ENCODE peak calls at places on chromosomes 13 and 19, in ten cellular contexts. Z, J, G, N, P, D, Q, M, C and X are unnamed samples.

GRCh38 chr13:40255551-40255950 is 410.9 kb downstream of the FOXO1 start:
- DNase-seq in J (no peak), N (no peak), Z (no peak), C (no peak), D (no peak), G (no peak), M (no peak), P (no peak), Q (no peak), X (no peak)

GRCh38 chr19:48194041-48194871 is 23.8 kb downstream of the ZSWIM9 start:
- DNase-seq in M (no peak), P (peak; percentile 18), D (no peak), C (peak; percentile 7), Z (no peak), N (no peak), G (no peak), J (peak; percentile 48), Q (peak; percentile 21), X (no peak)

GRCh38 chr13:97194473-97194872 is 27.7 kb upstream of the MBNL2 start:
- DNase-seq in Z (no peak), N (peak; percentile 45), D (no peak), M (peak; percentile 74), P (no peak), C (peak; percentile 78), J (no peak), Q (peak; percentile 14), G (peak; percentile 48), X (peak; percentile 80)

GRCh38 chr19:15948223-15949058 is at the start of gene OR10H4:
- DNase-seq in C (no peak), M (no peak), N (no peak), J (no peak), Z (no peak), D (no peak), Q (no peak), G (no peak), P (no peak), X (no peak)

GRCh38 chr13:60572003-60572792 is 175.2 kb downstream of the TDRD3 start:
- DNase-seq in G (no peak), J (peak; percentile 20), Q (no peak), C (peak; percentile 85), P (peak; percentile 83), N (peak; percentile 30), M (peak; percentile 91), D (no peak), Z (no peak), X (peak; percentile 79)

GRCh38 chr19:48806818-48807589 is 3.8 kb downstream of the BCAT2 start:
- DNase-seq in G (no peak), C (peak; percentile 39), P (peak; percentile 88), N (no peak), J (peak; percentile 42), D (peak; percentile 76), M (no peak), Q (no peak), Z (no peak), X (no peak)

GRCh38 chr19:45400192-45400591 is 4.7 kb downstream of the PPP1R13L start:
- DNase-seq in C (no peak), M (peak; percentile 94), D (no peak), Z (no peak), P (no peak), Q (no peak), G (no peak), N (peak; percentile 90), J (no peak), X (no peak)

GRCh38 chr13:33678906-33679657 is 138.9 kb upstream of the RFC3 start:
- DNase-seq in N (no peak), J (no peak), G (no peak), P (peak; percentile 97), C (peak; percentile 1), M (peak; percentile 94), Q (no peak), Z (no peak), D (peak; percentile 45), X (peak; percentile 83)

GRCh38 chr13:94731028-94731427 is 18.7 kb upstream of the SOX21 start:
- DNase-seq in Z (no peak), M (no peak), Q (no peak), D (no peak), C (no peak), P (peak; percentile 7), N (no peak), G (no peak), J (no peak), X (no peak)

GRCh38 chr13:99281811-99282263 is 23.7 kb upstream of the GPR18 start:
- DNase-seq in D (peak; percentile 50), Z (no peak), C (no peak), G (no peak), J (no peak), M (no peak), N (no peak), Q (no peak), P (no peak), X (no peak)

GRCh38 chr13:42643076-42643475 is 69.1 kb downstream of the TNFSF11 start:
- DNase-seq in N (no peak), Q (no peak), Z (no peak), P (no peak), J (no peak), G (no peak), C (no peak), D (no peak), M (no peak), X (no peak)

GRCh38 chr19:19021115-19021514 is 12.2 kb downstream of the SUGP2 start:
- DNase-seq in N (no peak), C (peak; percentile 84), J (no peak), G (no peak), Q (peak; percentile 72), D (no peak), P (peak; percentile 59), M (no peak), Z (no peak), X (peak; percentile 47)

DNA sequence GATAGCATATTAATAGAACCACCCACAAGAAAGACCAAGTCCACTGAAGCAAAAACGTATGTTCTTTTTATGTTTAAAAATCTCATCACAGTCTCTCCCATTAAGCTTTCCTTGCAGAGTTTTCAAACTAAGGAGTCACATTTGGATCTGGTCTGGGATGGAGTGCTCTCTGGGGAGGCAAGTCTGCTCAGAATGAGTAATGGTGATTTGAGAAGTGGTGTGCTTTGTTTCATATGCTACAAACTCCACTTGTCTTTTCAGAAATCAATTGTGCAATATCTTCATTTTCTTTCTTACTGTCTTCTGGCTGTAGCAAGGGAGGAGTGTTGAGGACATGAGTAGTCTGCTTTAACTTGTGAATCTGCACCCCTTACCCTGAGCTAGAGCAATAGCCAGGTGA is 171.6 kb downstream of the GPC6 start:
- DNase-seq in G (no peak), Z (no peak), J (no peak), D (no peak), N (no peak), Q (peak; percentile 72), M (no peak), P (no peak), C (peak; percentile 55), X (no peak)
- H3K4me1 ChIP-seq in G (no peaks in the 10 kb centered on the region), Z (no peaks in the 10 kb centered on the region), J (no peaks in the 10 kb centered on the region), D (no peaks in the 10 kb centered on the region), N (no peaks in the 10 kb centered on the region), Q (peaks cover 19% of the 10 kb centered on the region), M (no peaks in the 10 kb centered on the region), P (peaks cover 15% of the 10 kb centered on the region), C (no peaks in the 10 kb centered on the region), X (no peaks in the 10 kb centered on the region)

GRCh38 chr19:39045506-39045905 is 13.2 kb upstream of the FBXO27 start:
- DNase-seq in C (no peak), Z (no peak), M (no peak), D (no peak), P (no peak), G (no peak), Q (no peak), N (no peak), J (no peak), X (no peak)
- H3K9ac ChIP-seq in C (no peak overlapping the region), Z (no peak overlapping the region), M (no peak overlapping the region), D (no peak overlapping the region), P (no peak overlapping the region), G (no peak overlapping the region), Q (no peak overlapping the region), N (no peak overlapping the region), J (no peak overlapping the region), X (no peak overlapping the region)

GRCh38 chr19:42110658-42111057 is 21.6 kb downstream of the POU2F2 start:
- DNase-seq in N (no peak), P (no peak), G (no peak), M (no peak), Z (no peak), C (no peak), Q (no peak), D (no peak), J (no peak), X (no peak)
- H3K4me1 ChIP-seq in N (peaks cover 52% of the 10 kb centered on the region), P (no peaks in the 10 kb centered on the region), G (peaks cover 37% of the 10 kb centered on the region), M (peaks cover 50% of the 10 kb centered on the region), Z (peaks cover 11% of the 10 kb centered on the region), C (peaks cover 25% of the 10 kb centered on the region), Q (peaks cover 39% of the 10 kb centered on the region), D (peaks cover 3% of the 10 kb centered on the region), J (no peaks in the 10 kb centered on the region), X (peaks cover 50% of the 10 kb centered on the region)

DNA sequence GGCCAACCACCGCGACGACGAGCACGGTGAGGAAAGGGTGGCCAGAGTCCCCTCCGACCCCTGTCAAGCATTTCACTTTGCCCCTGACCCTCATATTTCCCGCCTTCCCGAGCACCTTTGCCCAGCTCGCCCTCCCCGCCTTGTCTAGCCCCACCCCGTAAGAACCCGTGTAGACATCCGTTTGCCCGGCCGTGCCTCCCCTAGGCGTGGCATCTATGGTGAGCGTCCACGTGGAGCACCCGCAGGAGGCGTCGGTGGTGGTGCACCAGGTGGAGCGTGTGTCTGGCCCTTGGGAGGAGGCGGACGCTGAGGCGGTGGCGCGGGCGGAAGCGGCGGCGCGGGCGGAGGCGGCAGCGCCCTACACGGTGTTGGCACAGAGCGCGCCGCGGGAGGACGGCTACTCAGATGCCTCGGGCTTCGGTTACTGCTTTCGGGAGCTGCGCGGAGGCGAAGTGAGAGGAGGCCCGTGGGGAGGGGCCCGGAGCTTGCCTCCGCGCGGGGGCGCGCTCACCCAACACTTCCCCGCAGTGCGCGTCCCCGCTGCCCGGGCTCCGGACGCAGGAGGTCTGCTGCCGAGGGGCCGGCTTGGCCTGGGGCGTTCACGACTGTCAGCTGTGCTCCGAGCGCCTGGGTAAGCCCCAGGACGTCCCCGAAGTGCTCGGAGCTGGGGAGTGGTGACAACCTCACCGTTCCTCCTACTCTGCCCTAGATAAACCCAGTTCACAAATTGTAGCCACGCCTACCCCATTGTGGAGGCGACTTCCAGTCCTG is 4.2 kb downstream of the LTBP4 start:
- DNase-seq in P (peak; percentile 22), Z (no peak), N (no peak), C (peak; percentile 31), G (peak; percentile 78), J (peak; percentile 79), D (peak; percentile 95), M (peak; percentile 95), Q (peak; percentile 85), X (peak; percentile 51)
- H3K9ac ChIP-seq in P (peak overlapping the region; percentile 1), Z (no peak overlapping the region), N (peak overlapping the region; percentile 75), C (peak overlapping the region; percentile 16), G (peak overlapping the region; percentile 73), J (no peak overlapping the region), D (peak overlapping the region; percentile 57), M (peak overlapping the region; percentile 68), Q (peak overlapping the region; percentile 49), X (peak overlapping the region; percentile 33)